ENCODE peak calls at places on chromosomes 2 and 18, in ten cellular contexts. O is COR-L47; Y is mesenchymal stem cell; G is NCI-H774; U is activated effector memory CD4-positive, alpha-beta T cell treated with anti-CD3 and anti-CD28 coated beads, Interleukin-2, amount 50 U/mL, for 16 hours; A is Caco-2; D is H9; K is activated CD8-positive, alpha-beta memory T cell treated with anti-CD3 and anti-CD28 coated beads, Interleukin-2, amount 10 ng/mL, durations not matched to agents 7 days and 5 days; S is globus pallidus; B is mesothelial cell of epicardium. H is an unnamed sample.

GRCh38 chr2:179898873-179899272 is 37.5 kb upstream of the ZNF385B start:
- DNase-seq in O (peak; percentile 21), Y (peak; percentile 44), G (peak; percentile 1), U (no peak), A (peak; percentile 44), D (peak; percentile 78), K (peak; percentile 43), S (no peak), B (no peak), H (peak; percentile 34)

GRCh38 chr2:201621293-201621999 is 21.9 kb downstream of the TMEM237 start:
- DNase-seq in O (no peak), Y (peak; percentile 10), G (no peak), U (no peak), A (no peak), D (no peak), K (no peak), S (no peak), B (no peak), H (no peak)

GRCh38 chr18:9722691-9723090 is 14.6 kb downstream of the RAB31 start:
- DNase-seq in O (peak; percentile 67), Y (no peak), G (no peak), U (no peak), A (peak; percentile 78), D (no peak), K (no peak), S (no peak), B (no peak), H (peak; percentile 79)

GRCh38 chr2:2834530-2835254 is 503.6 kb upstream of the MYT1L start:
- DNase-seq in O (no peak), Y (no peak), G (no peak), U (no peak), A (no peak), D (no peak), K (peak; percentile 31), S (no peak), B (no peak), H (no peak)

GRCh38 chr2:150485871-150486538 is 1.5 kb downstream of the RND3 start:
- DNase-seq in O (peak; percentile 78), Y (peak; percentile 85), G (peak; percentile 73), U (no peak), A (peak; percentile 76), D (peak; percentile 62), K (no peak), S (no peak), B (peak; percentile 44), H (peak; percentile 72)

GRCh38 chr2:101638817-101639605 is 58.5 kb upstream of the MAP4K4 start:
- DNase-seq in O (no peak), Y (no peak), G (no peak), U (no peak), A (no peak), D (no peak), K (no peak), S (no peak), B (no peak), H (no peak)

GRCh38 chr2:4718777-4719176 is 973.4 kb upstream of the SOX11 start:
- DNase-seq in O (no peak), Y (no peak), G (no peak), U (no peak), A (no peak), D (no peak), K (no peak), S (no peak), B (no peak), H (no peak)

GRCh38 chr2:24620936-24621335 is 129.9 kb downstream of the NCOA1 start:
- DNase-seq in O (no peak), Y (no peak), G (no peak), U (no peak), A (peak; percentile 22), D (no peak), K (no peak), S (no peak), B (no peak), H (peak; percentile 94)

GRCh38 chr2:26848336-26849055 is 564 bp downstream of the DPYSL5 start:
- DNase-seq in O (peak; percentile 36), Y (peak; percentile 12), G (peak; percentile 51), U (peak; percentile 63), A (peak; percentile 43), D (peak; percentile 66), K (no peak), S (no peak), B (no peak), H (no peak)

GRCh38 chr2:73268831-73269685 is 15.2 kb downstream of the FBXO41 start:
- DNase-seq in O (peak; percentile 84), Y (no peak), G (peak; percentile 86), U (peak; percentile 91), A (peak; percentile 90), D (peak; percentile 88), K (peak; percentile 90), S (no peak), B (no peak), H (peak; percentile 22)

GRCh38 chr2:48914477-48915077 is 159.1 kb upstream of the LHCGR start:
- DNase-seq in O (no peak), Y (no peak), G (no peak), U (no peak), A (no peak), D (no peak), K (no peak), S (no peak), B (no peak), H (no peak)

GRCh38 chr2:70305531-70305930 is 3.7 kb upstream of the FAM136A start:
- DNase-seq in O (no peak), Y (no peak), G (no peak), U (no peak), A (no peak), D (no peak), K (no peak), S (no peak), B (no peak), H (no peak)

H was measured in amniotic epithelial cell.